ENCODE peak calls at places on chromosomes 6 and 20, in seven cellular contexts. D is tibial artery, F is nephron progenitor cell, A is cardiac muscle cell, U is fibroblast of pulmonary artery, W is dorsolateral prefrontal cortex, M is foreskin fibroblast. Q is an unnamed sample.

GRCh38 chr6:36615018-36615761 is 21.0 kb downstream of the SRSF3 start:
- DNase-seq in F (peak; percentile 30), U (peak; percentile 82), W (peak; percentile 12), D (peak; percentile 70), M (peak; percentile 54), A (peak; percentile 82), Q (peak; percentile 35)

GRCh38 chr20:16106191-16106849 is 466.9 kb downstream of the KIF16B start:
- DNase-seq in A (no peak), F (no peak), D (no peak), W (no peak), U (no peak), M (no peak), Q (no peak)

GRCh38 chr20:4064118-4064962 is 49.0 kb upstream of the RNF24 start:
- DNase-seq in W (peak; percentile 57), U (peak; percentile 97), A (peak; percentile 95), D (peak; percentile 97), M (peak; percentile 97), F (peak; percentile 29), Q (no peak)

GRCh38 chr6:163646133-163646532 is 231.6 kb downstream of the QKI start:
- DNase-seq in A (no peak), M (no peak), D (peak; percentile 7), W (no peak), F (no peak), U (no peak), Q (no peak)

GRCh38 chr6:125995972-125996580 is 9.7 kb downstream of the TRMT11 start:
- DNase-seq in F (peak; percentile 75), A (peak; percentile 75), M (peak; percentile 43), D (peak; percentile 75), U (peak; percentile 75), W (peak; percentile 56), Q (peak; percentile 69)

GRCh38 chr20:38252292-38253288 is 7.9 kb downstream of the KIAA1755 start:
- DNase-seq in M (no peak), F (no peak), D (peak; percentile 69), W (no peak), U (no peak), A (peak; percentile 40), Q (no peak)

GRCh38 chr6:16345449-16346330 is 107.3 kb downstream of the GMPR start:
- DNase-seq in A (peak; percentile 64), D (no peak), W (no peak), M (peak; percentile 96), U (peak; percentile 65), F (no peak), Q (no peak)

GRCh38 chr20:34997171-34997570 is 41.5 kb downstream of the MYH7B start:
- DNase-seq in A (peak; percentile 63), F (no peak), D (no peak), U (no peak), W (peak; percentile 72), M (peak; percentile 27), Q (peak; percentile 60)

GRCh38 chr6:131781717-131782116 is 26.1 kb upstream of the ENPP1 start:
- DNase-seq in U (no peak), F (no peak), D (no peak), M (no peak), W (no peak), A (no peak), Q (no peak)

GRCh38 chr6:4589295-4589694 is 186.9 kb upstream of the CDYL start:
- DNase-seq in A (no peak), D (no peak), U (no peak), F (no peak), W (no peak), M (no peak), Q (no peak)

GRCh38 chr6:159874475-159874874 is 16.3 kb upstream of the MAS1 start:
- DNase-seq in W (peak; percentile 57), A (peak; percentile 80), M (peak; percentile 37), F (no peak), U (peak; percentile 69), D (peak; percentile 77), Q (no peak)

GRCh38 chr6:154653853-154654252 is 79.4 kb upstream of the SCAF8 start:
- DNase-seq in W (no peak), U (peak; percentile 97), M (peak; percentile 71), D (no peak), F (no peak), A (peak; percentile 86), Q (no peak)

GRCh38 chr6:68779366-68779765 is 144.3 kb downstream of the ADGRB3 start:
- DNase-seq in W (no peak), F (no peak), A (no peak), M (no peak), D (no peak), U (no peak), Q (no peak)

GRCh38 chr6:68778356-68779020 is 143.4 kb downstream of the ADGRB3 start:
- DNase-seq in A (peak; percentile 86), F (peak; percentile 30), W (peak; percentile 25), U (peak; percentile 78), M (peak; percentile 51), D (no peak), Q (peak; percentile 35)

GRCh38 chr6:68774843-68775242 is 139.8 kb downstream of the ADGRB3 start:
- DNase-seq in D (no peak), W (no peak), A (no peak), F (no peak), U (no peak), M (no peak), Q (no peak)

GRCh38 chr6:68777956-68778355 is 142.9 kb downstream of the ADGRB3 start:
- DNase-seq in W (peak; percentile 21), M (peak; percentile 69), F (no peak), U (peak; percentile 63), D (no peak), A (peak; percentile 71), Q (no peak)

GRCh38 chr6:68776382-68776781 is 141.3 kb downstream of the ADGRB3 start:
- DNase-seq in W (no peak), A (no peak), M (no peak), F (no peak), U (no peak), D (no peak), Q (no peak)
- TF ChIP-seq CTCF in W (no peak), A (no peak), M (no peak), F (no peak), U (no peak), D (no peak), Q (no peak)

GRCh38 chr6:142751452-142751851 is 193.5 kb downstream of the HIVEP2 start:
- DNase-seq in F (no peak), U (no peak), D (no peak), W (no peak), A (no peak), M (no peak), Q (no peak)

GRCh38 chr6:142744836-142745235 is 200.1 kb downstream of the HIVEP2 start:
- DNase-seq in U (peak; percentile 25), M (no peak), D (no peak), A (peak; percentile 25), F (no peak), W (no peak), Q (no peak)

GRCh38 chr6:142752348-142752747 is 192.6 kb downstream of the HIVEP2 start:
- DNase-seq in U (no peak), D (no peak), W (no peak), M (no peak), F (no peak), A (no peak), Q (no peak)

GRCh38 chr6:142749556-142749955 is 195.4 kb downstream of the HIVEP2 start:
- DNase-seq in W (no peak), D (no peak), A (no peak), F (no peak), U (no peak), M (no peak), Q (no peak)

GRCh38 chr6:142746524-142746923 is 198.5 kb downstream of the HIVEP2 start:
- DNase-seq in W (no peak), A (peak; percentile 50), F (peak; percentile 32), D (no peak), U (peak; percentile 49), M (no peak), Q (peak; percentile 38)
- TF ChIP-seq CTCF in W (peak; percentile 55), A (peak; percentile 43), F (peak; percentile 43), D (peak; percentile 32), U (peak; percentile 45), M (peak; percentile 17), Q (peak; percentile 30)

GRCh38 chr20:44271915-44272663 is 25.0 kb downstream of the GDAP1L1 start:
- DNase-seq in F (no peak), M (no peak), W (no peak), U (no peak), A (no peak), D (no peak), Q (peak; percentile 51)
- TF ChIP-seq CTCF in F (no peak), M (no peak), W (no peak), U (peak; percentile 10), A (peak; percentile 19), D (no peak), Q (peak; percentile 49)

GRCh38 chr6:27757307-27757706 is 154.9 kb downstream of the OR2B2 start:
- DNase-seq in A (peak; percentile 56), D (no peak), F (peak; percentile 49), U (peak; percentile 8), M (peak; percentile 2), W (peak; percentile 16), Q (peak; percentile 52)
- TF ChIP-seq CTCF in A (no peak), D (no peak), F (no peak), U (no peak), M (no peak), W (no peak), Q (no peak)

Q was measured in glutamatergic neuron.